ENCODE peak calls at places on chromosome 17, in six cellular contexts. G is stomach; B is esophagus squamous epithelium; P is naive thymus-derived CD4-positive, alpha-beta T cell; D is OCI-LY7; W is heart right ventricle. Q is an unnamed sample. For H3K4me1, the result is how much of the 10 kb centered on the place peaks cover.

GRCh38 chr17:7846063-7846735 is 8.7 kb upstream of the TMEM88 start:
- DNase-seq in G (no peak), B (no peak), P (no peak), D (no peak), W (no peak), Q (no peak)

GRCh38 chr17:9329251-9329921 is 246.2 kb downstream of the STX8 start:
- DNase-seq in G (no peak), B (no peak), P (no peak), D (no peak), W (peak), Q (no peak)

GRCh38 chr17:40190197-40191021 is 13.1 kb downstream of the RAPGEFL1 start:
- DNase-seq in G (no peak), B (no peak), P (peak), D (peak), W (no peak), Q (no peak)

GRCh38 chr17:43482103-43483012 is 1.4 kb upstream of the DHX8 start:
- DNase-seq in G (no peak), B (no peak), P (no peak), D (peak), W (no peak), Q (no peak)

GRCh38 chr17:40180694-40181093 is 3.4 kb downstream of the RAPGEFL1 start:
- DNase-seq in G (peak), B (no peak), P (no peak), D (no peak), W (no peak), Q (peak)

GRCh38 chr17:68326681-68327080 is 35.4 kb downstream of the ARSG start:
- DNase-seq in G (no peak), B (no peak), P (no peak), D (no peak), W (no peak), Q (no peak)

GRCh38 chr17:42246515-42246914 is 29.7 kb downstream of the STAT5B start:
- DNase-seq in G (no peak), B (no peak), P (no peak), D (no peak), W (no peak), Q (no peak)

GRCh38 chr17:43754947-43755346 is 3.6 kb downstream of the SOST start:
- DNase-seq in G (no peak), B (no peak), P (no peak), D (no peak), W (no peak), Q (no peak)

GRCh38 chr17:60640503-60640902 is 37.1 kb upstream of the BCAS3 start:
- DNase-seq in G (no peak), B (no peak), P (no peak), D (no peak), W (no peak), Q (no peak)

GRCh38 chr17:82930924-82931695 is 91.3 kb upstream of the ZNF750 start:
- DNase-seq in G (peak), B (no peak), P (no peak), D (no peak), W (no peak), Q (no peak)

GRCh38 chr17:34665150-34665802 is 85.9 kb downstream of the TMEM132E start:
- DNase-seq in G (no peak), B (no peak), P (no peak), D (peak), W (no peak), Q (no peak)

GRCh38 chr17:16351831-16352230 is 1.4 kb downstream of the CENPV start:
- DNase-seq in G (no peak), B (no peak), P (no peak), D (no peak), W (no peak), Q (no peak)

GRCh38 chr17:57284984-57285646 is 28.8 kb downstream of the MSI2 start:
- DNase-seq in G (no peak), B (no peak), P (peak), D (peak), W (no peak), Q (peak)

GRCh38 chr17:75848523-75849303 is 4.5 kb upstream of the UNC13D start:
- DNase-seq in G (peak), B (no peak), P (peak), D (peak), W (peak), Q (peak)

GRCh38 chr17:56319531-56319930 is 166.3 kb downstream of the ANKFN1 start:
- DNase-seq in G (no peak), B (no peak), P (peak), D (peak), W (no peak), Q (no peak)

GRCh38 chr17:13114601-13115024 is 96.8 kb upstream of the ELAC2 start:
- DNase-seq in G (peak), B (no peak), P (no peak), D (peak), W (peak), Q (no peak)

GRCh38 chr17:9241774-9242496 is 220.6 kb downstream of the NTN1 start:
- DNase-seq in G (no peak), B (no peak), P (no peak), D (no peak), W (peak), Q (no peak)

GRCh38 chr17:3892095-3892998 is 506 bp downstream of the CAMKK1 start:
- DNase-seq in G (peak), B (peak), P (peak), D (peak), W (peak), Q (peak)

GRCh38 chr17:45294506-45294905 is 22.3 kb downstream of the MAP3K14 start:
- DNase-seq in G (peak), B (no peak), P (no peak), D (no peak), W (peak), Q (no peak)

GRCh38 chr17:41793749-41794602 is 7.5 kb upstream of the JUP start:
- DNase-seq in G (no peak), B (no peak), P (no peak), D (no peak), W (no peak), Q (peak)

GRCh38 chr17:27244019-27244418 is 49.9 kb upstream of the WSB1 start:
- DNase-seq in G (no peak), B (no peak), P (no peak), D (no peak), W (no peak), Q (no peak)

GRCh38 chr17:19933221-19933620 is 44.4 kb downstream of the AKAP10 start:
- DNase-seq in G (no peak), B (no peak), P (no peak), D (no peak), W (no peak), Q (no peak)

GRCh38 chr17:19398301-19399181 is 11.6 kb upstream of the MFAP4 start:
- DNase-seq in G (peak), B (no peak), P (no peak), D (no peak), W (peak), Q (peak)

GRCh38 chr17:12737740-12738469 is 51.4 kb upstream of the ARHGAP44 start:
- DNase-seq in G (no peak), B (no peak), P (no peak), D (no peak), W (no peak), Q (no peak)

GRCh38 chr17:2271985-2272702 is 31.4 kb downstream of the SMG6 start:
- DNase-seq in G (no peak), B (no peak), P (no peak), D (no peak), W (no peak), Q (no peak)

GRCh38 chr17:57482657-57483056 is 226.3 kb downstream of the MSI2 start:
- DNase-seq in G (no peak), B (no peak), P (no peak), D (no peak), W (no peak), Q (no peak)

GRCh38 chr17:57421393-57421717 is 165.0 kb downstream of the MSI2 start:
- DNase-seq in G (no peak), B (no peak), P (no peak), D (no peak), W (no peak), Q (no peak)

GRCh38 chr17:12348476-12348875 is 317.2 kb upstream of the MYOCD start:
- DNase-seq in G (no peak), B (no peak), P (no peak), D (no peak), W (no peak), Q (no peak)

GRCh38 chr17:66542967-66543525 is 240.6 kb downstream of the PRKCA start:
- DNase-seq in G (no peak), B (no peak), P (no peak), D (no peak), W (no peak), Q (no peak)
- H3K4me1 ChIP-seq in G (half or more), B (under half), P (under half), D (under half), W (under half), Q (under half)

DNA sequence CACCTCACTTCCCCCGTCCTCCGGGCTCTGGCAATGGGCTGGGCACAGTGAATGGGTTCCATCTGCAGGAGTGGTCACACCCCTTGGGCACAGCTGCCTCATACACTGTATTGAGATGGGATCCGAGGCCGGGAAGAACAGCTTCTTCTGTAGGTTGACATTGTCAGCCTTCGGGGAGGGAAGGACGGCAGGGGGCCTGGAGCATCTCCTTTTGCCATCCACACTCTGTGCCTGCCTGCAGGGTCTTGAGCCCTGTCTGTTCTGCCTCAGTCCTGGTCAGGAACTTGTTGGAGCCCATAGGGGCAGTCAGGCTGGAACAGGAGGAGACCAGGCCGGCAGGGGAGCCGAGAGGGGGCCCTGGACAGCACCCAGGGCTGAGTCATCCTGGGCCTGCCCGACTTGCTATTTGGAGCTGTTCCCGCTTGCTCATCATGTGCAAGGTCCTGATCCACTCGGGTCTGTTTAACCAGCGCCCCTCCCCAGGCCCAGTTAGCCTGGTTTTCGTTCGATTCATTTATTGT is 286.8 kb downstream of the SEC14L1 start:
- DNase-seq in G (no peak), B (no peak), P (no peak), D (no peak), W (no peak), Q (no peak)
- H3K4me1 ChIP-seq in G (half or more), B (half or more), P (half or more), D (half or more), W (half or more), Q (half or more)

GRCh38 chr17:50916708-50917417 is 50.7 kb upstream of the TOB1 start:
- DNase-seq in G (no peak), B (no peak), P (no peak), D (no peak), W (no peak), Q (no peak)
- H3K4me1 ChIP-seq in G (half or more), B (half or more), P (half or more), D (under half), W (under half), Q (under half)

DNA sequence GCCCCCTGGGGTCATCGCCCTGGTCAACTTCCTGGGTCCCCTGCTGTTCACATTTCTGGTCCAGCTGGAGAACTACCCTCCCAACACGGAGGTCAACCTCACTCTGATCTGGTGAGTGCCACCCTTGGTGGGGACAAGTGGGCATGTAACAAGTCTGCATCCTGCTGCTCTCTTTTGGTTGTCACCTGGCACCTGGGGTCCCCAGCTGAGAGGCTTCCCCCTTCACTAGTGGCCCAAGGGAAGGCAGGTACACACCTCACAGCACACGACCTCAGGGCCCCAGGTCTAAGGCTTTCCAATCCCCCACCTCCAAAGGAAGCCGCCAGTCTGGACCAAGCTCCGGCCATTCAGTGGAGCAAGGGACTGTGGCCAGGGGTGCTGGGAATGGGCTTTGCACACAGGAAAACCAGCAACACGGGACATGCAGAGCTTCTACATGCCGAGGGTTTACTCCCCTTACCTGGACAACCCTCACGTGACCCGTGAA is 4.4 kb downstream of the TMC8 start:
- DNase-seq in G (no peak), B (no peak), P (no peak), D (no peak), W (no peak), Q (no peak)
- H3K4me1 ChIP-seq in G (under half), B (half or more), P (half or more), D (under half), W (under half), Q (under half)

GRCh38 chr17:79801156-79802038 is 4.5 kb upstream of the CBX8 start:
- DNase-seq in G (peak), B (no peak), P (no peak), D (no peak), W (no peak), Q (no peak)

GRCh38 chr17:79802039-79802735 is 5.3 kb upstream of the CBX8 start:
- DNase-seq in G (no peak), B (no peak), P (no peak), D (no peak), W (no peak), Q (no peak)

GRCh38 chr17:79799174-79799537 is 2.3 kb upstream of the CBX8 start:
- DNase-seq in G (no peak), B (no peak), P (no peak), D (no peak), W (no peak), Q (no peak)

GRCh38 chr17:79799538-79800324 is 2.9 kb upstream of the CBX8 start:
- DNase-seq in G (no peak), B (no peak), P (no peak), D (no peak), W (no peak), Q (no peak)

GRCh38 chr17:79800325-79801155 is 3.7 kb upstream of the CBX8 start:
- DNase-seq in G (no peak), B (no peak), P (no peak), D (peak), W (no peak), Q (no peak)
- H3K4me1 ChIP-seq in G (half or more), B (half or more), P (half or more), D (half or more), W (under half), Q (under half)

GRCh38 chr17:28725166-28725659 is 820 bp downstream of the TLCD1 start:
- DNase-seq in G (no peak), B (no peak), P (no peak), D (peak), W (no peak), Q (no peak)
- H3K4me1 ChIP-seq in G (half or more), B (half or more), P (under half), D (half or more), W (under half), Q (under half)

DNA sequence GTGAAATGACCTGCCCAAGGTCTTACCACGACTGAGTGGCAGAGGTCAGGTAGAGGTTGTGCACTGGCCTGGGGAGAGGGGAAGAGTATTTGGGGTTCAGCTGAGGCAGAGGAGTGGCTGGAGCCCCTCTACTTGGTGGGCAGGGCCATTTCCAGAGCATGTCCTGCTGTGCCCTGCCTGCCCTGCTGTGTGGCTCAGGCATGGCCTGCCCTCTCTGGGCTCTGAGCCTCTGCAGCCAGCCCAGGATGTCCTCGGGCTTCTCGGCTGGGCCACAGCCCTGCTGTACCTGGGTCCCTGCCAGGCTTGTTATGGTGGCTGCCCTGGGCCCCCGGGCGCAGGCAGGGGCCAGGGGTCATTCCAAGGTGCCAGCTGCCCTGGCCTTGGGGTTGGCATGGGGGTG is 19.6 kb downstream of the KCNJ12 start:
- DNase-seq in G (no peak), B (no peak), P (no peak), D (no peak), W (no peak), Q (no peak)
- H3K4me1 ChIP-seq in G (under half), B (under half), P (under half), D (under half), W (under half), Q (under half)

GRCh38 chr17:17760872-17761550 is 75.8 kb downstream of the SREBF1 start:
- DNase-seq in G (no peak), B (no peak), P (no peak), D (no peak), W (no peak), Q (no peak)
- H3K4me1 ChIP-seq in G (half or more), B (under half), P (under half), D (half or more), W (under half), Q (under half)

DNA sequence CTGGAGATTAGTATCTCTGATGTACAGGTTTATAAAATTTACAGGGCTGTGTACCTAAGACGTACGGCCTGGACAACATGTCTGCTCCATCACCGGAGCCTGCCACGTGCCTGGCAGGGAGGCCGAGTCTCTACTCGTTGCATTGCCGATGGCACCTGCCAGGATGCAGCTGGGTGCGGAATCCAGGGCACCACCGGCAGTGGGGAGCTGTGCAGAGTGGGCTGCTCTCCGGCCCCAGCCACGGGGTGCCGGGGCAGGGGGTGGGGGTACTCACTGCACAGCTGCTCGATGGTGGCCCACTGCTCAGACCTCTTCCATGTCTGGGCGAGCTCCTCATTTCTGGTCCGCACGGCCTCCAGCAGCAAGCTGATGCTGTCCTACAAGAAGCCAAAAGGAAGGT is 13.1 kb upstream of the FAAP100 start:
- DNase-seq in G (no peak), B (no peak), P (no peak), D (no peak), W (no peak), Q (no peak)
- H3K4me1 ChIP-seq in G (under half), B (under half), P (under half), D (under half), W (under half), Q (under half)